ENCODE peak calls at places on chromosomes 3 and 15, in six cellular contexts. One of them, this sample, is unnamed.

GRCh38 chr15:99252326-99252725 is 1.0 kb downstream of the LRRC28 start:
- DNase-seq in central memory CD4-positive, alpha-beta T cell: no peak
- DNase-seq in HEK293T: no peak
- DNase-seq in activated naive CD4-positive, alpha-beta T cell treated with Interleukin-2 at 50 U/mL for 16 hours: no peak
- DNase-seq in GM03348: no peak
- DNase-seq in M059J: no peak
- DNase-seq in this sample: peak; percentile 43

GRCh38 chr15:78210349-78210717 is 24.0 kb downstream of the ACSBG1 start:
- DNase-seq in central memory CD4-positive, alpha-beta T cell: no peak
- DNase-seq in HEK293T: no peak
- DNase-seq in activated naive CD4-positive, alpha-beta T cell treated with Interleukin-2 at 50 U/mL for 16 hours: no peak
- DNase-seq in GM03348: no peak
- DNase-seq in M059J: no peak
- DNase-seq in this sample: no peak

GRCh38 chr3:176769547-176770190 is 427.6 kb downstream of the TBL1XR1 start:
- DNase-seq in central memory CD4-positive, alpha-beta T cell: no peak
- DNase-seq in HEK293T: no peak
- DNase-seq in activated naive CD4-positive, alpha-beta T cell treated with Interleukin-2 at 50 U/mL for 16 hours: no peak
- DNase-seq in GM03348: no peak
- DNase-seq in M059J: no peak
- DNase-seq in this sample: no peak

GRCh38 chr15:37902126-37902525 is 32.3 kb upstream of the TMCO5A start:
- DNase-seq in central memory CD4-positive, alpha-beta T cell: no peak
- DNase-seq in HEK293T: no peak
- DNase-seq in activated naive CD4-positive, alpha-beta T cell treated with Interleukin-2 at 50 U/mL for 16 hours: no peak
- DNase-seq in GM03348: no peak
- DNase-seq in M059J: no peak
- DNase-seq in this sample: no peak

GRCh38 chr3:105365171-105365535 is 1.6 kb upstream of the ALCAM start:
- DNase-seq in central memory CD4-positive, alpha-beta T cell: no peak
- DNase-seq in HEK293T: no peak
- DNase-seq in activated naive CD4-positive, alpha-beta T cell treated with Interleukin-2 at 50 U/mL for 16 hours: no peak
- DNase-seq in GM03348: no peak
- DNase-seq in M059J: peak; percentile 52
- DNase-seq in this sample: no peak

GRCh38 chr3:124438813-124439212 is 291.4 kb upstream of the UMPS start:
- DNase-seq in central memory CD4-positive, alpha-beta T cell: no peak
- DNase-seq in HEK293T: no peak
- DNase-seq in activated naive CD4-positive, alpha-beta T cell treated with Interleukin-2 at 50 U/mL for 16 hours: no peak
- DNase-seq in GM03348: no peak
- DNase-seq in M059J: no peak
- DNase-seq in this sample: no peak

GRCh38 chr15:99085413-99086326 is 19.2 kb upstream of the SYNM start:
- DNase-seq in central memory CD4-positive, alpha-beta T cell: no peak
- DNase-seq in HEK293T: no peak
- DNase-seq in activated naive CD4-positive, alpha-beta T cell treated with Interleukin-2 at 50 U/mL for 16 hours: no peak
- DNase-seq in GM03348: peak; percentile 67
- DNase-seq in M059J: peak; percentile 31
- DNase-seq in this sample: no peak

GRCh38 chr15:31360843-31361763 is 34.5 kb downstream of the KLF13 start:
- DNase-seq in central memory CD4-positive, alpha-beta T cell: peak; percentile 94
- DNase-seq in HEK293T: no peak
- DNase-seq in activated naive CD4-positive, alpha-beta T cell treated with Interleukin-2 at 50 U/mL for 16 hours: peak; percentile 57
- DNase-seq in GM03348: no peak
- DNase-seq in M059J: no peak
- DNase-seq in this sample: peak; percentile 73

GRCh38 chr3:5479229-5479799 is 291.8 kb downstream of the EDEM1 start:
- DNase-seq in central memory CD4-positive, alpha-beta T cell: no peak
- DNase-seq in HEK293T: no peak
- DNase-seq in activated naive CD4-positive, alpha-beta T cell treated with Interleukin-2 at 50 U/mL for 16 hours: no peak
- DNase-seq in GM03348: no peak
- DNase-seq in M059J: peak; percentile 7
- DNase-seq in this sample: no peak

GRCh38 chr15:63212050-63212973 is 22.9 kb downstream of the RAB8B start:
- DNase-seq in central memory CD4-positive, alpha-beta T cell: peak; percentile 17
- DNase-seq in HEK293T: no peak
- DNase-seq in activated naive CD4-positive, alpha-beta T cell treated with Interleukin-2 at 50 U/mL for 16 hours: no peak
- DNase-seq in GM03348: peak; percentile 47
- DNase-seq in M059J: peak; percentile 43
- DNase-seq in this sample: no peak

GRCh38 chr3:197428961-197429360 is 126.8 kb downstream of the BDH1 start:
- DNase-seq in central memory CD4-positive, alpha-beta T cell: no peak
- DNase-seq in HEK293T: no peak
- DNase-seq in activated naive CD4-positive, alpha-beta T cell treated with Interleukin-2 at 50 U/mL for 16 hours: no peak
- DNase-seq in GM03348: no peak
- DNase-seq in M059J: no peak
- DNase-seq in this sample: no peak

GRCh38 chr3:186529204-186529999 is 14.8 kb downstream of the CRYGS start:
- DNase-seq in central memory CD4-positive, alpha-beta T cell: no peak
- DNase-seq in HEK293T: no peak
- DNase-seq in activated naive CD4-positive, alpha-beta T cell treated with Interleukin-2 at 50 U/mL for 16 hours: no peak
- DNase-seq in GM03348: no peak
- DNase-seq in M059J: no peak
- DNase-seq in this sample: peak; percentile 89

GRCh38 chr3:54862526-54862925 is 65.3 kb downstream of the LRTM1 start:
- DNase-seq in central memory CD4-positive, alpha-beta T cell: no peak
- DNase-seq in HEK293T: no peak
- DNase-seq in activated naive CD4-positive, alpha-beta T cell treated with Interleukin-2 at 50 U/mL for 16 hours: no peak
- DNase-seq in GM03348: no peak
- DNase-seq in M059J: peak; percentile 88
- DNase-seq in this sample: no peak

This sample was measured in cerebellar cortex.